ENCODE peak calls at places on chromosomes 13 and 19, in four cellular contexts. One of them, this sample, is unnamed.

GRCh38 chr19:11482384-11483050 is 1.7 kb upstream of the ELAVL3 start:
- DNase-seq in lower leg skin: peak; percentile 71
- DNase-seq in colonic mucosa: peak; percentile 81
- DNase-seq in GM13977: peak; percentile 98
- DNase-seq in this sample: peak; percentile 77

GRCh38 chr13:43797154-43797553 is 10.4 kb upstream of the ENOX1 start:
- DNase-seq in lower leg skin: no peak
- DNase-seq in colonic mucosa: no peak
- DNase-seq in GM13977: no peak
- DNase-seq in this sample: no peak

GRCh38 chr19:18894254-18895037 is 1.5 kb downstream of the CERS1 start:
- DNase-seq in lower leg skin: no peak
- DNase-seq in colonic mucosa: no peak
- DNase-seq in GM13977: peak; percentile 66
- DNase-seq in this sample: no peak

GRCh38 chr13:31221057-31221456 is 21.3 kb downstream of the B3GLCT start:
- DNase-seq in lower leg skin: no peak
- DNase-seq in colonic mucosa: no peak
- DNase-seq in GM13977: no peak
- DNase-seq in this sample: no peak

GRCh38 chr13:97653741-97654140 is 219.8 kb downstream of the RAP2A start:
- DNase-seq in lower leg skin: no peak
- DNase-seq in colonic mucosa: no peak
- DNase-seq in GM13977: no peak
- DNase-seq in this sample: no peak

GRCh38 chr19:15905026-15905425 is 7.2 kb upstream of the CYP4F2 start:
- DNase-seq in lower leg skin: no peak
- DNase-seq in colonic mucosa: no peak
- DNase-seq in GM13977: no peak
- DNase-seq in this sample: no peak

GRCh38 chr19:14558370-14559066 is 13.3 kb downstream of the NDUFB7 start:
- DNase-seq in lower leg skin: no peak
- DNase-seq in colonic mucosa: no peak
- DNase-seq in GM13977: no peak
- DNase-seq in this sample: no peak

GRCh38 chr13:112968380-112968909 is 569 bp upstream of the MCF2L start:
- DNase-seq in lower leg skin: no peak
- DNase-seq in colonic mucosa: peak; percentile 78
- DNase-seq in GM13977: peak; percentile 74
- DNase-seq in this sample: peak; percentile 16

GRCh38 chr19:28633223-28634030 is 579.5 kb downstream of the UQCRFS1 start:
- DNase-seq in lower leg skin: no peak
- DNase-seq in colonic mucosa: peak; percentile 57
- DNase-seq in GM13977: peak; percentile 9
- DNase-seq in this sample: peak; percentile 68

GRCh38 chr19:6714749-6715555 is 5.5 kb downstream of the C3 start:
- DNase-seq in lower leg skin: no peak
- DNase-seq in colonic mucosa: no peak
- DNase-seq in GM13977: no peak
- DNase-seq in this sample: no peak

GRCh38 chr19:11821474-11821873 is 7.4 kb downstream of the ZNF440 start:
- DNase-seq in lower leg skin: no peak
- DNase-seq in colonic mucosa: no peak
- DNase-seq in GM13977: no peak
- DNase-seq in this sample: no peak

GRCh38 chr19:56958428-56958827 is 117.9 kb upstream of the PEG3 start:
- DNase-seq in lower leg skin: no peak
- DNase-seq in colonic mucosa: no peak
- DNase-seq in GM13977: no peak
- DNase-seq in this sample: no peak

GRCh38 chr13:109790951-109791605 is 4.7 kb upstream of the IRS2 start:
- DNase-seq in lower leg skin: no peak
- DNase-seq in colonic mucosa: peak; percentile 48
- DNase-seq in GM13977: no peak
- DNase-seq in this sample: no peak

GRCh38 chr19:41998246-41999020 is 4.4 kb upstream of the ATP1A3 start:
- DNase-seq in lower leg skin: no peak
- DNase-seq in colonic mucosa: no peak
- DNase-seq in GM13977: peak; percentile 75
- DNase-seq in this sample: peak; percentile 74

GRCh38 chr13:61728468-61728867 is 312.8 kb upstream of the PCDH20 start:
- DNase-seq in lower leg skin: no peak
- DNase-seq in colonic mucosa: no peak
- DNase-seq in GM13977: no peak
- DNase-seq in this sample: no peak
- TF ChIP-seq CTCF in lower leg skin: no peak
- TF ChIP-seq CTCF in colonic mucosa: no peak
- TF ChIP-seq CTCF in GM13977: no peak
- TF ChIP-seq CTCF in this sample: no peak

GRCh38 chr13:85812282-85812681 is 13.1 kb upstream of the SLITRK6 start:
- DNase-seq in lower leg skin: no peak
- DNase-seq in colonic mucosa: no peak
- DNase-seq in GM13977: no peak
- DNase-seq in this sample: no peak

GRCh38 chr13:85819513-85819912 is 20.3 kb upstream of the SLITRK6 start:
- DNase-seq in lower leg skin: no peak
- DNase-seq in colonic mucosa: no peak
- DNase-seq in GM13977: no peak
- DNase-seq in this sample: no peak

GRCh38 chr13:85816413-85816812 is 17.2 kb upstream of the SLITRK6 start:
- DNase-seq in lower leg skin: no peak
- DNase-seq in colonic mucosa: no peak
- DNase-seq in GM13977: no peak
- DNase-seq in this sample: no peak
- TF ChIP-seq CTCF in lower leg skin: no peak
- TF ChIP-seq CTCF in colonic mucosa: no peak
- TF ChIP-seq CTCF in GM13977: no peak
- TF ChIP-seq CTCF in this sample: no peak

DNA sequence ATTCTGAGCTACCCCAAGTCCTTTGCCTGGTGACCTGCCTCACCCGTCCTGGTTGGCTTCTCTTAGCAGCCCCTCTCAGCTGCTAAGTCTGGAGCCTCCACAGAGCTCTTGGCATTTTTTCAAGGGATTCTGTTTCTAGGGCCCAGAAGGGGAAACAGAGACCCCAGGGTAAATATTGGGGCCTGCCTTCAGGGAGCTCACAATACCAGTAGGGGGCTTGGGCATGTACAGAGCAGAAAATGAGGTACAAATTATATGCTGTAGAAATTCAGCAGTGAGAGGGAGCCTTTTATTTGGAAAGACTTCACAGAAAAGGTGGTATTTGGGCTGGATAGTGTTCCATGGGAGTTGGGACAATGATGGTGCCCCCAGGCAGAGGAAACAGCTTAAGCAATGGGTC is 3.7 kb downstream of the SAMD4B start:
- DNase-seq in lower leg skin: no peak
- DNase-seq in colonic mucosa: no peak
- DNase-seq in GM13977: no peak
- DNase-seq in this sample: no peak
- TF ChIP-seq CTCF in lower leg skin: no peak
- TF ChIP-seq CTCF in colonic mucosa: no peak
- TF ChIP-seq CTCF in GM13977: no peak
- TF ChIP-seq CTCF in this sample: no peak

GRCh38 chr13:32381539-32381938 is 46.4 kb downstream of the N4BP2L1 start:
- DNase-seq in lower leg skin: no peak
- DNase-seq in colonic mucosa: no peak
- DNase-seq in GM13977: peak; percentile 23
- DNase-seq in this sample: peak; percentile 2

GRCh38 chr13:32376642-32377418 is 51.1 kb downstream of the N4BP2L1 start:
- DNase-seq in lower leg skin: no peak
- DNase-seq in colonic mucosa: no peak
- DNase-seq in GM13977: no peak
- DNase-seq in this sample: no peak

DNA sequence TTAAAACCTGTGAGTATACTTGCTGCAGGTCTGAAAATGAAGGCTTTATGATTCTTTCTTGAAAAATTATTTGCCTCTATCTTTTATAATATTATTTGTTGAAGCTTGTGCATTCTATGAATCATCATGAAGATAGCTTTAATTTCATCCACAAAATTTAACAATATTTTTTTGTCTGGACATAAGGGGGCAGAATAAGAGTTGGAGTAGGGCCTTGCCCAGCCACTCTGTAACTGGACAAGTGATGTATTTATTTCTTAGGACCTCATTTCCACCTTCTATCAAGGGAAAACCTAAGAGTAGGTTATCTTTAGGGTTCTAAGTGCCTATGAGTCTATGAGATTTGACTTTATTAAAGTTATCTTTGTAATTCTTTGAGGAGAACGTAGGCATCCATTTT is 49.9 kb downstream of the N4BP2L1 start:
- DNase-seq in lower leg skin: no peak
- DNase-seq in colonic mucosa: no peak
- DNase-seq in GM13977: no peak
- DNase-seq in this sample: no peak
- TF ChIP-seq CTCF in lower leg skin: no peak
- TF ChIP-seq CTCF in colonic mucosa: no peak
- TF ChIP-seq CTCF in GM13977: no peak
- TF ChIP-seq CTCF in this sample: no peak